ENCODE peak calls at places on chromosomes 16 and 17, in eight cellular contexts. E is HCT116; H is tibial artery; O is neural progenitor cell; F is CD8-positive, alpha-beta T cell; M is OCI-LY7; W is IMR-90; K is Panc1. R is an unnamed sample.

GRCh38 chr17:71237903-71238538 is 882.8 kb upstream of the SOX9 start:
- DNase-seq in W (peak; percentile 53), M (peak; percentile 39), O (no peak), H (no peak), K (peak; percentile 36), F (no peak), E (peak; percentile 57), R (no peak)

GRCh38 chr17:76354317-76354729 is 607 bp upstream of the PRPSAP1 start:
- DNase-seq in O (no peak), H (no peak), M (no peak), W (no peak), F (no peak), K (no peak), E (no peak), R (no peak)

GRCh38 chr16:69326172-69326873 is 4.1 kb downstream of the PDF start:
- DNase-seq in H (no peak), E (no peak), W (no peak), K (no peak), F (no peak), M (no peak), O (no peak), R (no peak)

GRCh38 chr16:2089676-2090480 is 42.1 kb downstream of the TSC2 start:
- DNase-seq in K (no peak), H (no peak), E (no peak), F (no peak), M (no peak), O (no peak), W (no peak), R (no peak)

GRCh38 chr17:44831270-44831770 is 1.2 kb upstream of the GJC1 start:
- DNase-seq in H (peak; percentile 28), M (no peak), W (no peak), E (no peak), O (no peak), F (no peak), K (no peak), R (no peak)

GRCh38 chr16:89365044-89365467 is 125.3 kb downstream of the ANKRD11 start:
- DNase-seq in W (peak; percentile 95), H (no peak), F (no peak), E (no peak), K (no peak), M (no peak), O (no peak), R (no peak)

GRCh38 chr16:71345031-71345430 is 13.5 kb upstream of the CALB2 start:
- DNase-seq in M (no peak), F (no peak), W (no peak), H (no peak), E (no peak), O (peak; percentile 62), K (no peak), R (no peak)

GRCh38 chr17:15464211-15464610 is 3.2 kb downstream of the CDRT4 start:
- DNase-seq in K (no peak), O (no peak), H (no peak), F (no peak), M (no peak), W (no peak), E (no peak), R (no peak)

GRCh38 chr17:29726721-29727252 is 104.1 kb upstream of the CORO6 start:
- DNase-seq in E (no peak), W (peak; percentile 39), F (no peak), M (peak; percentile 85), O (no peak), H (no peak), K (no peak), R (peak; percentile 14)

GRCh38 chr17:11554042-11554441 is 44.2 kb upstream of the DNAH9 start:
- DNase-seq in M (no peak), E (no peak), O (no peak), F (no peak), H (no peak), W (no peak), K (no peak), R (no peak)

GRCh38 chr17:77127735-77128361 is 12.9 kb upstream of the SEC14L1 start:
- DNase-seq in O (no peak), M (no peak), W (no peak), F (peak; percentile 56), H (peak; percentile 80), K (no peak), E (no peak), R (no peak)

GRCh38 chr16:89325861-89326471 is 108.5 kb downstream of the ZNF778 start:
- DNase-seq in H (peak; percentile 80), K (no peak), W (peak; percentile 93), M (peak; percentile 44), O (no peak), E (no peak), F (no peak), R (no peak)

GRCh38 chr16:86090461-86091170 is 191.7 kb downstream of the IRF8 start:
- DNase-seq in M (no peak), E (no peak), K (no peak), F (no peak), W (no peak), O (no peak), H (peak; percentile 40), R (no peak)

GRCh38 chr16:4314532-4315184 is 1.2 kb upstream of the GLIS2 start:
- DNase-seq in E (peak; percentile 70), K (no peak), O (peak; percentile 55), F (no peak), M (peak; percentile 24), W (peak; percentile 56), H (peak; percentile 74), R (no peak)

GRCh38 chr16:61681673-61682072 is 354.6 kb downstream of the CDH8 start:
- DNase-seq in H (no peak), E (no peak), F (no peak), W (no peak), O (no peak), M (no peak), K (no peak), R (no peak)

GRCh38 chr16:57383276-57384247 is 11.3 kb downstream of the CX3CL1 start:
- DNase-seq in K (no peak), O (no peak), W (peak; percentile 36), E (no peak), F (no peak), H (peak; percentile 83), M (no peak), R (no peak)

GRCh38 chr16:57145964-57146647 is 39.7 kb downstream of the PSME3IP1 start:
- DNase-seq in O (no peak), F (no peak), K (no peak), W (no peak), E (no peak), H (no peak), M (no peak), R (no peak)

DNA sequence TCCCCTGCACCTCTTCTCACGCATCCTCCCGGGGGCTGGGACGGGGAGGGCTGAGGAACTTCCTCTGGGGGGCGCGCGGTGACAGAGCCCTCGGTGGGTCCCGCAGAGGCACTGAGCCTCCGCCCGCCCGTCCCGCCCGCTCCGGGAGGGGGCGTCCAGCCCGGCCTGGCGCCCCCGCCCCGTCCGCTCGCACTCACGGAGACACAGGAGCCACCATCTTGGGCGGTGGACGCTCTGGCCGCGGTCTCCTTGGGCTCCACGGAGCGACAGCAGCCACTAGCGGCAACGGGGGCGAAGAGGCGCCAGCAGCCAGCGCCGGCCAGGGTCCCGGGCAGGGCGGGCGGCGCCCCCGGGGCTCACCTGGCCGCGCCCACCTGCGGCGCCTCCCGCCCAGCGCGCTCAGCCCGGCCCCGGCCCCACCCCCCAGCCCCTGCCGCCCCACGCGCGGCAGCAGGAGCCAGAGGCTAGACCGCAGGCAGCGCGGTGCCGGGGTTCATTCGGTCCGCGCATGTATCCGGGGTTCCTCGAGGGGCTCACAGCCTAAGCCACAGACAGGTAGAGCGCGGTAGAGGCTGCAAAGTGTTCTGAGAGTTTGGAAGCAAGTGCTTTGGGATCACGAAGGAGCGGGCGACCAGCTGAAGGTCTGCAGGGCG is at the start of gene C17orf113:
- DNase-seq in E (no peak), H (no peak), M (no peak), O (peak; percentile 88), W (no peak), K (no peak), F (peak; percentile 37), R (peak; percentile 58)
- TF ChIP-seq CTCF in E (peak; percentile 45), H (no peak), M (peak; percentile 37), O (peak; percentile 48), W (peak; percentile 42), K (peak; percentile 69), F (peak; percentile 50), R (no peak)

GRCh38 chr16:21253470-21253869 is 20.0 kb downstream of the ANKS4B start:
- DNase-seq in E (no peak), H (no peak), O (no peak), W (no peak), K (no peak), M (peak; percentile 31), F (no peak), R (no peak)
- TF ChIP-seq CTCF in E (no peak), H (no peak), O (no peak), W (no peak), K (no peak), M (peak; percentile 63), F (no peak), R (no peak)

DNA sequence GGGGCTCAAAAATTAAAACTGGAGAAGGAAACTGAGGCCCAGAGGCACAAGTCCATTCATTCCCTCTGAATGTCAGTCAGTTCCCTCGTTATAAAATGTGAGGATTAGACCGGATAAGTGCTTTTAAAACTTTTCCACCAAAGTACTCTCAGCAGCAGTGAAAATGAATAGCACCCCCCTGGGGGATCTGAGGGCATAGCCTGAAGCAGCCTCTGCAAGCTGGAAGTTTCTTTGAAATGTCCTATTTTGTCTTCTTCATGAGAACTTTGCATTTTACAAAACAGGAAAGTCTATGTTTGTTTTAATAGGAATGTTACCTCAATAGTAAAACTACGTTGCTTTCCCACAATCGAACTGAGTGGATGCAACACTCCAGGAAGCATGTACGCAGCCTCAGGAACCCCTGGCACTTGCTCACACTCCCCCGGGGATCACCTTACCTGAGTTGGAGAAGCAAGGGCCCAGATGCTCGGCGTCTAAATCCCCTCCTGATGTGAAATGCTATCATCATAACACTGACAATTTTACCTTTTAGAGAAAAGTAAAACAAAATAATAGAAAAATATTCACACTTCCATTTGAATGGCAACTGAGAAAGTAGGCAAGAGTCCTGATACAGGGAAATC is 272.9 kb downstream of the CEP112 start:
- DNase-seq in F (no peak), K (no peak), O (peak; percentile 52), E (no peak), M (no peak), W (no peak), H (no peak), R (peak; percentile 32)
- TF ChIP-seq CTCF in F (no peak), K (no peak), O (peak; percentile 45), E (no peak), M (no peak), W (no peak), H (no peak), R (no peak)

GRCh38 chr16:58733248-58733670 is 857 bp downstream of the GOT2 start:
- DNase-seq in M (peak; percentile 10), O (no peak), W (peak; percentile 5), F (no peak), K (no peak), H (no peak), E (no peak), R (no peak)

GRCh38 chr16:58732545-58733247 is 1.4 kb downstream of the GOT2 start:
- DNase-seq in F (no peak), M (peak; percentile 41), K (no peak), E (no peak), H (no peak), O (no peak), W (peak; percentile 42), R (no peak)

GRCh38 chr16:58733671-58734458 is at the start of gene GOT2:
- DNase-seq in F (peak; percentile 74), W (peak; percentile 79), O (peak; percentile 91), K (peak; percentile 51), E (peak; percentile 73), M (peak; percentile 90), H (peak; percentile 83), R (peak; percentile 90)

GRCh38 chr16:58730724-58731370 is 3.3 kb downstream of the GOT2 start:
- DNase-seq in K (no peak), O (no peak), F (no peak), M (peak; percentile 72), W (no peak), H (no peak), E (no peak), R (no peak)

GRCh38 chr16:58734459-58734787 is 307 bp upstream of the GOT2 start:
- DNase-seq in H (no peak), O (no peak), E (no peak), M (no peak), K (no peak), W (no peak), F (no peak), R (no peak)
- TF ChIP-seq CTCF in H (no peak), O (no peak), E (no peak), M (no peak), K (peak; percentile 33), W (no peak), F (peak; percentile 4), R (no peak)